ENCODE peak calls at places on chromosomes 11 and 22, in ten cellular contexts. Q is effector memory CD4-positive, alpha-beta T cell; F is fibroblast of lung; O is K562; H is adrenal gland; E is GM23248; P is ovary; R is endothelial cell of umbilical vein; G is right lobe of liver; W is kidney. D is an unnamed sample. For H3K36me3, H3K9me3 and H3K4me1, the result is how much of the 10 kb centered on the place peaks cover.

GRCh38 chr22:24157783-24158170 is 23.5 kb upstream of the SUSD2 start:
- DNase-seq in H (no peak), G (no peak), O (no peak), P (no peak), E (peak), Q (no peak), R (no peak), W (no peak), F (peak), D (no peak)

GRCh38 chr11:72975778-72976520 is 161.7 kb downstream of the ATG16L2 start:
- DNase-seq in P (no peak), O (no peak), E (peak), H (no peak), Q (no peak), R (no peak), F (peak), W (no peak), G (no peak), D (no peak)

GRCh38 chr22:23245799-23246136 is 65.5 kb downstream of the BCR start:
- DNase-seq in W (no peak), O (no peak), H (no peak), G (no peak), Q (no peak), E (peak), P (no peak), F (no peak), R (no peak), D (no peak)

GRCh38 chr11:10526974-10527918 is 13.7 kb downstream of the RNF141 start:
- DNase-seq in O (no peak), G (no peak), H (no peak), F (peak), W (no peak), Q (no peak), P (no peak), R (peak), E (peak), D (no peak)

GRCh38 chr22:50705219-50705691 is 32.6 kb downstream of the SHANK3 start:
- DNase-seq in G (peak), E (no peak), W (peak), F (peak), R (peak), Q (no peak), P (peak), O (peak), H (peak), D (no peak)

GRCh38 chr11:74257934-74258553 is 53.4 kb downstream of the P4HA3 start:
- DNase-seq in Q (no peak), H (peak), E (peak), O (no peak), G (no peak), W (no peak), R (peak), P (peak), F (peak), D (no peak)

GRCh38 chr22:40703731-40704130 is 24.4 kb downstream of the MCHR1 start:
- DNase-seq in G (no peak), W (no peak), P (no peak), R (no peak), Q (no peak), E (no peak), O (no peak), H (no peak), F (no peak), D (no peak)

GRCh38 chr22:32810241-32811133 is 9.0 kb downstream of the TIMP3 start:
- DNase-seq in O (no peak), P (no peak), R (no peak), Q (no peak), E (peak), W (no peak), F (peak), G (no peak), H (no peak), D (no peak)

GRCh38 chr11:820655-821512 is 2.2 kb downstream of the PNPLA2 start:
- DNase-seq in Q (no peak), E (peak), P (no peak), R (peak), W (peak), F (no peak), G (peak), O (no peak), H (peak), D (no peak)

GRCh38 chr11:90326647-90327046 is 103.8 kb upstream of the CHORDC1 start:
- DNase-seq in F (no peak), P (no peak), W (no peak), E (no peak), R (no peak), O (no peak), H (no peak), G (no peak), Q (no peak), D (no peak)

GRCh38 chr22:42831712-42832111 is 25.4 kb downstream of the ARFGAP3 start:
- DNase-seq in E (no peak), H (no peak), P (no peak), G (no peak), W (no peak), R (no peak), Q (no peak), F (no peak), O (no peak), D (no peak)

GRCh38 chr22:19464975-19465374 is 14.0 kb downstream of the UFD1 start:
- DNase-seq in R (no peak), G (peak), E (no peak), P (no peak), W (no peak), Q (no peak), H (no peak), F (no peak), O (no peak), D (no peak)
- H3K36me3 ChIP-seq in R (under half), G (under half), E (under half), P (under half), W (half or more), Q (half or more), H (under half), F (under half), O (half or more), D (half or more)

GRCh38 chr11:70953720-70954119 is 298.7 kb downstream of the SHANK2 start:
- DNase-seq in R (no peak), F (no peak), G (no peak), O (no peak), Q (no peak), H (no peak), P (no peak), W (no peak), E (no peak), D (no peak)

GRCh38 chr11:70948855-70949551 is 303.4 kb downstream of the SHANK2 start:
- DNase-seq in R (no peak), W (peak), P (no peak), O (no peak), G (peak), Q (no peak), H (no peak), F (no peak), E (no peak), D (no peak)

GRCh38 chr11:70954471-70954870 is 297.9 kb downstream of the SHANK2 start:
- DNase-seq in O (no peak), F (no peak), P (no peak), E (no peak), H (no peak), W (peak), Q (no peak), G (no peak), R (no peak), D (no peak)

GRCh38 chr11:70951139-70951804 is 301.1 kb downstream of the SHANK2 start:
- DNase-seq in E (peak), Q (no peak), F (no peak), W (peak), G (no peak), O (peak), R (no peak), H (no peak), P (no peak), D (no peak)

DNA sequence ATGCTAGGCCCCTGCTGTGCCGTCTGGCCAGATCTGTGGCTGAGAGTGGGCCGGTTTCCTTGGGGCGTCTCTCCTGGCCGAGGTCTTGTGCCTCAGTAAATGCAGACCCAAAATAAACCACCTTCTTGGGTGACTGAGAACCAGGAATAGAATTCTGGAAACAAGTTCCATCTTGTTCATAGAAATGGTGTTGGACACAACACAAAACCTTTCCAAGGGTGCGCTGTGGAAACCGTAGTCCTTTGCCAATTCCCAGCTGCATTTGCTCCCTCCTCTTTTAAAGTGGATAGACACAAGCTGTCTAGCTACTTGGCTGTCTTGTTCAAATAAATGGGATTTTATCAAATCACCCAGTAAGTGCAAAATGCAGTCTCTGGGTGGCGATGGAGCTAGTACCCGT is 300.2 kb downstream of the SHANK2 start:
- DNase-seq in G (no peak), Q (no peak), W (peak), H (no peak), F (no peak), O (no peak), P (no peak), E (no peak), R (no peak), D (no peak)
- H3K9me3 ChIP-seq in G (under half), Q (under half), W (under half), H (under half), F (under half), O (under half), P (under half), E (under half), R (under half), D (under half)

DNA sequence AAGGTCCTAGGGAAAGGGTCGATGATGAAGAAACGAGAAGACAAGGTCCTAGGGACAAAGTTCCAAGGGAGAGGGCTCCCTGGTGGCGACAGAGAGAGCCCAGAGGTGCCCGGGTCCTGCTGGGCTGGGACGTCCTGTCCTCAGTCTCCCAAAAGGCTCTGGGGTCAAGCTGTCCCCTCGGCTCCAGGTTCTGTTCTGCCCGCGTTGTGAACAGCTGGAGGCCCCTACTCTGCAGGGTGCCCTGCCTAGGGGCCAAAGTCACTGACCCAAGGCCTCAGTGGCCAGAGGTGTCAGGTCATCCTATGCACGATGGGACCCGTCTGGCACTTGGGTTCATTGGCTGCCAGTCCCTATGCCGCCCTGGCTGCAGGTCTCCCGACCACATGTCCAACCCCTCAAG is 49.9 kb upstream of the SLC22A12 start:
- DNase-seq in Q (no peak), O (no peak), R (no peak), W (peak), E (no peak), H (no peak), F (no peak), G (no peak), P (no peak), D (no peak)
- H3K4me1 ChIP-seq in Q (under half), O (under half), R (under half), W (under half), E (under half), H (under half), F (under half), G (under half), P (under half), D (under half)

GRCh38 chr11:7896026-7896785 is 34.9 kb downstream of the OR10A6 start:
- DNase-seq in F (no peak), G (peak), E (peak), Q (no peak), P (no peak), R (no peak), W (no peak), O (no peak), H (peak), D (no peak)
- H3K36me3 ChIP-seq in F (under half), G (under half), E (under half), Q (under half), P (under half), R (under half), W (under half), O (under half), H (under half), D (under half)

GRCh38 chr22:48431014-48431413 is 1396.7 kb downstream of the BRD1 start:
- DNase-seq in R (no peak), F (no peak), W (no peak), O (no peak), G (no peak), H (no peak), Q (no peak), E (no peak), P (no peak), D (no peak)

GRCh38 chr22:48432721-48433518 is 1394.8 kb downstream of the BRD1 start:
- DNase-seq in O (no peak), G (no peak), P (no peak), E (peak), Q (no peak), R (no peak), W (peak), H (no peak), F (peak), D (no peak)

GRCh38 chr22:48433647-48434046 is 1394.0 kb downstream of the BRD1 start:
- DNase-seq in H (no peak), E (no peak), F (no peak), O (no peak), R (no peak), W (peak), P (no peak), Q (no peak), G (no peak), D (no peak)

GRCh38 chr22:48429621-48430020 is 1398.1 kb downstream of the BRD1 start:
- DNase-seq in W (peak), G (peak), E (no peak), F (no peak), O (no peak), H (no peak), P (no peak), R (no peak), Q (no peak), D (no peak)

GRCh38 chr22:48431536-48432315 is 1395.9 kb downstream of the BRD1 start:
- DNase-seq in F (no peak), G (no peak), O (peak), H (no peak), Q (no peak), R (no peak), W (peak), E (no peak), P (no peak), D (no peak)
- H3K9me3 ChIP-seq in F (under half), G (under half), O (under half), H (under half), Q (under half), R (under half), W (under half), E (under half), P (under half), D (under half)

DNA sequence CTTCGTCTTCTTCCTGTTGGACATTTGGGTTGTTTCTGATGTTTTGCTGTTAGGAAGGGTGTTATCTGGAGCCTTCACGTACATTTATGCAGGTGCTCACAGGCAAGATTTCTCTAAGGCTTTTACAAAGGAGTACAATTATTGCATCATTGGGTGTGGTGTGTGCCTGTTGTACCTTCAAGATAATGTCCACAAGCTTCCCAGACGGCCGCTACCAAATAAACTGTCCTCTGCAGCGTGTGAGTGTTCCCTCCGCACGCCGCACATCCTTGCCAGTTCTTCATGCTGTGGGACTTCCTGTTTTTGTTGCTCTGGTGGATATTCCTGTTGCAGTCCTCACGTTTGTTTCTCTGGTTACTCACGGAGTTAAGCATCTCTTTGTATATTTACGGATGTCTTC is 133.3 kb downstream of the TBC1D22A start:
- DNase-seq in G (no peak), H (no peak), E (no peak), W (peak), P (no peak), R (peak), O (peak), F (no peak), Q (no peak), D (no peak)
- H3K4me1 ChIP-seq in G (under half), H (under half), E (under half), W (under half), P (under half), R (under half), O (under half), F (under half), Q (under half), D (under half)

GRCh38 chr22:45179276-45180049 is 15.7 kb downstream of the NUP50 start:
- DNase-seq in R (no peak), G (no peak), F (no peak), E (no peak), O (no peak), P (no peak), H (no peak), W (no peak), Q (peak), D (peak)

GRCh38 chr22:45183974-45184373 is 20.2 kb downstream of the NUP50 start:
- DNase-seq in F (no peak), Q (no peak), H (no peak), G (no peak), P (no peak), R (no peak), W (no peak), E (no peak), O (no peak), D (no peak)

GRCh38 chr22:45181766-45182165 is 18.0 kb downstream of the NUP50 start:
- DNase-seq in G (no peak), H (no peak), Q (no peak), R (peak), P (no peak), W (no peak), O (no peak), F (peak), E (no peak), D (no peak)

GRCh38 chr22:45180280-45180679 is 16.6 kb downstream of the NUP50 start:
- DNase-seq in P (no peak), W (no peak), G (no peak), E (no peak), F (no peak), R (no peak), H (no peak), Q (no peak), O (no peak), D (no peak)

GRCh38 chr22:45181240-45181639 is 17.5 kb downstream of the NUP50 start:
- DNase-seq in O (no peak), W (no peak), Q (no peak), R (no peak), H (no peak), E (no peak), G (no peak), P (no peak), F (no peak), D (no peak)
- H3K36me3 ChIP-seq in O (half or more), W (under half), Q (half or more), R (under half), H (under half), E (half or more), G (under half), P (under half), F (under half), D (half or more)

DNA sequence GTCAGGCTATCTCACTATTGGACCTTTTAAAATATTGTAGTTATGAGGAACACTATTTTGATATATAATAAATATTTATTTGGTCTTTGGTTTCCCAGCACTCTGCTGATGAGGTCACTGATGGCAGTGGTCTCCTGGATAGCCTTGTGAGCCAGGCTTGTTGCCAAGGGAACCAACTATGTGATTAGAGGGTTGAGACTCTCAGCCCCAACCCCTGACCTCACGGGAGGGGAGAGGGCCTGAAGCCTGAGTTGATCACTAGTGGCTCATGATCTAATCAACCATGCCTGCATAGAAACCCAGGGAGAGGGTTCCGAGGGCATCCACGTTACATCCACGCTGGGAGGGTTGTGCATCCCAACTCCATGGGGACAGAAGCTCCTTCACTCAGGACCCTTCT is 10.8 kb downstream of the PANX1 start:
- DNase-seq in O (no peak), F (no peak), Q (no peak), H (no peak), R (no peak), W (no peak), P (no peak), E (no peak), G (no peak), D (no peak)
- H3K9me3 ChIP-seq in O (under half), F (under half), Q (under half), H (under half), R (under half), W (under half), P (under half), E (under half), G (under half), D (under half)

D was measured in CD8-positive, alpha-beta T cell.